ENCODE peak calls at places on chromosomes 11 and 22, in four cellular contexts. W is stomach, Y is right lobe of liver, T is left ventricle myocardium inferior. P is an unnamed sample. For H3K4me1, the result is how much of the 10 kb centered on the place peaks cover.

GRCh38 chr11:47586456-47586855 is at the start of gene FAM180B:
- DNase-seq in W (no peak), Y (no peak), T (no peak), P (no peak)

GRCh38 chr22:44005524-44005923 is 18.6 kb upstream of the PARVB start:
- DNase-seq in W (no peak), Y (no peak), T (no peak), P (no peak)

GRCh38 chr22:37425800-37426531 is 1.3 kb downstream of the ELFN2 start:
- DNase-seq in W (no peak), Y (no peak), T (no peak), P (no peak)

GRCh38 chr22:46113110-46113909 is 37.0 kb upstream of the PPARA start:
- DNase-seq in W (no peak), Y (no peak), T (no peak), P (no peak)

GRCh38 chr11:16959528-16960100 is 54.6 kb downstream of the PLEKHA7 start:
- DNase-seq in W (no peak), Y (no peak), T (no peak), P (no peak)

GRCh38 chr11:41498726-41499125 is 39.3 kb upstream of the LRRC4C start:
- DNase-seq in W (no peak), Y (no peak), T (no peak), P (no peak)

GRCh38 chr11:125214466-125215204 is 50.1 kb downstream of the PKNOX2 start:
- DNase-seq in W (no peak), Y (no peak), T (peak), P (no peak)

GRCh38 chr11:57679396-57679795 is 11.5 kb downstream of the ZDHHC5 start:
- DNase-seq in W (no peak), Y (no peak), T (no peak), P (peak)

GRCh38 chr11:108221401-108221800 is 1.0 kb downstream of the NPAT start:
- DNase-seq in W (no peak), Y (no peak), T (no peak), P (peak)

GRCh38 chr11:8811571-8811970 is 99.4 kb upstream of the AKIP1 start:
- DNase-seq in W (no peak), Y (no peak), T (no peak), P (no peak)

GRCh38 chr11:119306373-119306890 is 10.5 kb downstream of the MCAM start:
- DNase-seq in W (no peak), Y (no peak), T (no peak), P (no peak)

GRCh38 chr22:37186228-37186996 is 1.6 kb downstream of the C1QTNF6 start:
- DNase-seq in W (no peak), Y (peak), T (peak), P (peak)

GRCh38 chr11:3956038-3956437 is 100.6 kb downstream of the STIM1 start:
- DNase-seq in W (no peak), Y (no peak), T (no peak), P (no peak)

GRCh38 chr11:70470127-70470526 is 71.8 kb downstream of the CTTN start:
- DNase-seq in W (peak), Y (no peak), T (no peak), P (no peak)

GRCh38 chr11:81394324-81394723 is 1339.3 kb downstream of the FAM181B start:
- DNase-seq in W (no peak), Y (no peak), T (no peak), P (no peak)

GRCh38 chr11:2547806-2548205 is 103.0 kb downstream of the KCNQ1 start:
- DNase-seq in W (no peak), Y (peak), T (peak), P (no peak)

GRCh38 chr22:26766510-26767350 is 109.3 kb downstream of the MIAT start:
- DNase-seq in W (no peak), Y (no peak), T (no peak), P (no peak)

GRCh38 chr11:21556936-21557335 is 635.9 kb upstream of the ANO5 start:
- DNase-seq in W (no peak), Y (no peak), T (no peak), P (no peak)

GRCh38 chr22:46515208-46516111 is 22.0 kb downstream of the CELSR1 start:
- DNase-seq in W (no peak), Y (no peak), T (no peak), P (no peak)

GRCh38 chr22:20604776-20605221 is 97.4 kb downstream of the MED15 start:
- DNase-seq in W (no peak), Y (no peak), T (no peak), P (no peak)

GRCh38 chr22:43988116-43988817 is 33.0 kb downstream of the SAMM50 start:
- DNase-seq in W (no peak), Y (no peak), T (no peak), P (no peak)

GRCh38 chr11:134657631-134658030 is 245.6 kb upstream of the B3GAT1 start:
- DNase-seq in W (peak), Y (no peak), T (no peak), P (no peak)

GRCh38 chr11:118401880-118402590 is 629 bp downstream of the ATP5MG start:
- DNase-seq in W (no peak), Y (no peak), T (no peak), P (peak)

GRCh38 chr11:120226714-120227113 is 13.2 kb upstream of the POU2F3 start:
- DNase-seq in W (no peak), Y (no peak), T (no peak), P (no peak)

GRCh38 chr11:86341382-86341781 is 33.3 kb upstream of the CCDC81 start:
- DNase-seq in W (no peak), Y (no peak), T (no peak), P (no peak)

GRCh38 chr11:79117488-79117887 is 323.3 kb downstream of the TENM4 start:
- DNase-seq in W (no peak), Y (no peak), T (no peak), P (no peak)

DNA sequence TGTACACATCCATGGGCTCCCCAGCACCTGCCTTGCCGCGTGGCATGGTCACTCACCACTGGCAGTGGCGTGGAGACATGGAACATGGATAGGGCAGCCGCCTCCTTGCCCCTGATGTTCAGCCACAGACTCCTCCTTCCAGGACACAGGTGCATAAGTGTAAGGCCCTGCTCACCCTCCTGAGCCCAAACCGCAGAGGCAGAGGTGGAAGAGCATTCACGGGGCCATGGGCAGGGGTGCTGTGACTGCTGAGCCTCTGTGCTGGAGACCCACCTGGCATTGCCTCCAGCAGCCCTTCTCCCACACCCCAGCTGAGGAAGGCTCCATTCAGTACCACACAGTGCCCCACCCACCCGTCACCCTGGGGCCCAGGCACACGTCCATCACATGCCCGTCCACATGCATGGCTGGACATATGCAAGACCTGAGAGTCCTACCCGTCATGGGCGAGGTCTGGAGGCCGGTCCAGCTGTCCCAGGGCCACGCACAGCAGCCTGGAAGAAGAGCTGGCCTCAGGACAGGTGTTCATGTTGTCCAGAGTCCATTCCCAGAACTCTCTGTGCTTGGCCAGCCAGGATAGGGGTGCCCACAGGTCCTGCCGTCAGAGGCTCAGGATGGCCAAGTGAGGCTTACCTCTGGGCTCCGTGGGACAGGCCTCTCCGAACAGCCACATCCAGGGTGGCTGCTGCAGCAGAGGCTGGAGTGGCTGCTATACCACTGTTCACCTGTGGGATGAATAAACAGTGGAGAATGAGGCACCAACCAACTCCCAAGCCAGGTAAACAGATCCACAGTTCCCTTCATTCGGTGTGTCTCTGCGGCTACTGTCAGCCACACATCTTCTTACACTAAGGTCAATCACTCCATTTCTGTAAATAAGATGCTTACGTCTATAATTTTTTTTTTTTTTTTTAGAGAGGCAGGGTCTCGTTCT is 1.7 kb upstream of the TUBGCP6 start:
- DNase-seq in W (no peak), Y (no peak), T (no peak), P (no peak)
- H3K27ac ChIP-seq in W (peak), Y (no peak), T (no peak), P (no peak)

DNA sequence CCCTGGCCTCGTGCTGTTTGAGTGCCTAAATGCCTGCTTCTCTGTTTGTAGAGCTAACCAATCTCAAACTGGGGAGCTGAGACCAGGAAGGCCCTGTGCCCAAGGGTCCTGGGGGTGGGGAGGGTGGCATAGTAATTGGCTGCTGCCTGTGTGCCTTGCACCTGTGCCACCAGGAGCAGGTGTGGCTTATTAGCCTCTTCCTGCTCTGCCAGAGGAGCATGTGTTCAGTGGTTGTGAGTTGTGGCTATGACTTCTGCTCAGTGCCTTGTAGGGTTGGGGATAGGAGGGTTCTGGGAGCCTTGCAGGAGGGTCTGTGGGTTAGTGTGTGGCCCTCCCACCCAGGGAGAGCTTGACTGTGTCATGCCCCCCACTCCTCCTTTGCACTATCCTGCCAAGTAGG is 109.2 kb downstream of the ZBTB16 start:
- DNase-seq in W (no peak), Y (no peak), T (no peak), P (peak)
- H3K4me1 ChIP-seq in W (half or more), Y (under half), T (half or more), P (half or more)

GRCh38 chr11:45331839-45332485 is 45.8 kb upstream of the SYT13 start:
- DNase-seq in W (no peak), Y (no peak), T (no peak), P (no peak)

GRCh38 chr11:45332486-45332934 is 46.4 kb upstream of the SYT13 start:
- DNase-seq in W (peak), Y (no peak), T (no peak), P (peak)

GRCh38 chr11:45334410-45334809 is 48.3 kb upstream of the SYT13 start:
- DNase-seq in W (no peak), Y (no peak), T (no peak), P (no peak)

GRCh38 chr11:45333023-45333422 is 46.9 kb upstream of the SYT13 start:
- DNase-seq in W (no peak), Y (no peak), T (no peak), P (no peak)

GRCh38 chr11:45333506-45333971 is 47.4 kb upstream of the SYT13 start:
- DNase-seq in W (peak), Y (no peak), T (peak), P (peak)
- H3K27ac ChIP-seq in W (peak), Y (no peak), T (peak), P (peak)

DNA sequence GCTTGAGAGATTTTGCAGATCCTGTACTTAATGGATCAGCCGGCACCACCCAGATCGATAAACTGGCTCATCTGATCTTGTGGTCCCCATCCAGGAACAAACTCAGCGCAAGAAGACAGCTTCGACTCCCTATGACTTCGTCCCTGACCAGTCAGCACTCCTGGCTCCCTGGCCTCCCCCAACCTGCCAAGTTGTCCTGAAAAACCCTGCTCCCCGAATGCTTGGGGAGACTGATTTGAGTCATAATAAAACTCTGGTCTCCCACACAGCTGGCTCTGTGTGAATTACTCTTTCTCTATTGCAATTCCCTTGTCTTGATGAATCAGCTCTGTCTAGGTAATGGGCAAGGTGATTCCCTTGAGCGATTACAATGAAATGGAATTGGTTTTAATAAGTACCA is 29.5 kb downstream of the OR2AG2 start:
- DNase-seq in W (no peak), Y (no peak), T (no peak), P (no peak)
- H3K4me1 ChIP-seq in W (under half), Y (under half), T (under half), P (under half)

GRCh38 chr11:64872790-64873488 is 5.5 kb downstream of the EHD1 start:
- DNase-seq in W (no peak), Y (no peak), T (no peak), P (peak)
- H3K27ac ChIP-seq in W (peak), Y (no peak), T (peak), P (peak)

GRCh38 chr11:6609502-6610015 is 2.5 kb downstream of the TAF10 start:
- DNase-seq in W (no peak), Y (no peak), T (no peak), P (no peak)

GRCh38 chr11:6610591-6610990 is 1.4 kb downstream of the TAF10 start:
- DNase-seq in W (no peak), Y (no peak), T (no peak), P (no peak)

GRCh38 chr11:6607190-6607635 is 3.6 kb downstream of the ILK start:
- DNase-seq in W (no peak), Y (no peak), T (no peak), P (no peak)

GRCh38 chr11:6608011-6608410 is 4.0 kb downstream of the TAF10 start:
- DNase-seq in W (no peak), Y (no peak), T (no peak), P (no peak)

DNA sequence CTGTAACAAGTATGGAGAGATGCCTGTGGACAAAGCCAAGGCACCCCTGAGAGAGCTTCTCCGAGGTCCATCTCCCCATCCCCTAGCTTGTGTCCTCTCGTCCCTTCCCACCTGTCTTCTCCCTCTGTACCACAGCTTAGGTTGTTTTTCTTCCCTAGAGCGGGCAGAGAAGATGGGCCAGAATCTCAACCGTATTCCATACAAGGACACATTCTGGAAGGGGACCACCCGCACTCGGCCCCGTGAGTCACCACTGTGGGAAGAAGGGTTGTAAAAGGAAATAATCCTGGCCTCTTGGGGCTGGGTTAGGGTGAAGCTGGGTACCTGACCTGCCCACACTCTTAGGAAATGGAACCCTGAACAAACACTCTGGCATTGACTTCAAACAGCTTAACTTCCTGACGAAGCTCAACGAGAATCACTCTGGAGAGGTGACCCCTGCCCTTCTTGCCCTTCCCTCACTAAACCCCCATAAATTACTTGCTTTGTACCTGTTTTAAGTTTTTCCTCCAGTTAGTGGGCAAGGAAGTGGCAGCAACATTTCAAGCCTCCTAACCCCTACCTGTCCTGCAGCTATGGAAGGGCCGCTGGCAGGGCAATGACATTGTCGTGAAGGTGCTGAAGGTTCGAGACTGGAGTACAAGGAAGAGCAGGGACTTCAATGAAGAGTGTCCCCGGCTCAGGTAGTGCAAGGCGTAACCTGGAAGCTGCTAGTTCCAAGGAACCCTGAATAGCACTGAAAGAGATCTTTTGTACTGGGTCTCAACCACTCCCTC is 3.1 kb downstream of the TAF10 start:
- DNase-seq in W (no peak), Y (no peak), T (no peak), P (no peak)
- H3K4me1 ChIP-seq in W (half or more), Y (under half), T (half or more), P (under half)

GRCh38 chr11:128506384-128506783 is 81.0 kb downstream of the ETS1 start:
- DNase-seq in W (no peak), Y (no peak), T (no peak), P (no peak)

GRCh38 chr11:128506999-128507591 is 80.3 kb downstream of the ETS1 start:
- DNase-seq in W (peak), Y (peak), T (peak), P (peak)

GRCh38 chr11:128509990-128510389 is 77.4 kb downstream of the ETS1 start:
- DNase-seq in W (no peak), Y (no peak), T (no peak), P (no peak)

GRCh38 chr11:128507936-128508335 is 79.4 kb downstream of the ETS1 start:
- DNase-seq in W (no peak), Y (no peak), T (no peak), P (no peak)

GRCh38 chr11:128508785-128509518 is 78.4 kb downstream of the ETS1 start:
- DNase-seq in W (no peak), Y (no peak), T (no peak), P (no peak)
- H3K27ac ChIP-seq in W (peak), Y (no peak), T (peak), P (no peak)

GRCh38 chr22:25661067-25661466 is 80.9 kb upstream of the MYO18B start:
- DNase-seq in W (no peak), Y (no peak), T (no peak), P (no peak)
- H3K4me1 ChIP-seq in W (under half), Y (under half), T (under half), P (under half)

GRCh38 chr22:30183271-30183670 is 63.3 kb downstream of the LIF start:
- DNase-seq in W (no peak), Y (no peak), T (no peak), P (no peak)

GRCh38 chr22:30182365-30182764 is 64.2 kb downstream of the LIF start:
- DNase-seq in W (no peak), Y (no peak), T (no peak), P (no peak)

GRCh38 chr22:30183861-30184278 is 62.7 kb downstream of the LIF start:
- DNase-seq in W (no peak), Y (no peak), T (no peak), P (no peak)

GRCh38 chr22:30181459-30182353 is 64.9 kb downstream of the LIF start:
- DNase-seq in W (no peak), Y (no peak), T (no peak), P (peak)

GRCh38 chr22:30182833-30183232 is 63.7 kb downstream of the LIF start:
- DNase-seq in W (no peak), Y (no peak), T (no peak), P (no peak)
- H3K27ac ChIP-seq in W (no peak), Y (no peak), T (no peak), P (no peak)

DNA sequence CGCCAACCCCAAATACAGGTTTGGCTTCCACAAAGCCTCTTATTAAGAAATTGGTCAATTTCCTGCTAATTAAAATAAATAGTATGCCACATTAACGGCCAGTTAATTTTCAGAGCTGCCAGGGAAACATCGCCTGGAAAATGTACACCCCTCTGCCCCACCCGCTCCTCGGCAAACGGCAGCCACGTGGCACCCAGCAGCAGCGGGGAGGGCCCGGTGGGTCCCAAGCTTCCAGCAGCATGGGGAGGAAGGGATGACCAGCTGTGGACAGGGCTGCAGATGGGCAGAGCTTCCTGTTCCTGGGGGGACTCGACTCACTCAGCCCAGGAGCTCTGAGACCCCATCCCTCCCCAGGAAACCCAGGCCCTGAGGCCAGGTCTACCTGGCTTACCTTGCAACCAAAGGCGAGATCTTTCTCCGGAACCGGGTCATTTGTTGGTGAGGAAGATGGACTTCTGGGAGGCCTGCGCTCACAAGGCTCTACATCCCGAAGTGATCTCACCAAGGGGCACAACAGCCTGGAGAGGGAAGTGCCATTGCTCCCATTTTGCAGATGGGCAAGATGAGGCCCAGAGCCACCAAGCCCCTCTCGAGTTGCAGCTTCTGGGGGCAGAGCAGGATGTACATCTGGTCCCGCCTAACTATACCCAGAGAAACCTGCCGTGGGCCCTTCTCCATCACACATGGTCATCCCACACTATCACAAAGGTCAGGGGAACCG is 68.3 kb downstream of the IGLL1 start:
- DNase-seq in W (no peak), Y (no peak), T (no peak), P (no peak)
- H3K4me1 ChIP-seq in W (under half), Y (under half), T (under half), P (under half)

P was measured in small intestine.